ENCODE peak calls at places on chromosomes 6 and 20, in ten cellular contexts. One of them, this sample, is unnamed. For H3K4me1, the result is how much of the 10 kb centered on the place peaks cover.

GRCh38 chr6:1286972-1287600 is 24.8 kb upstream of the FOXQ1 start:
- DNase-seq in cardiac muscle cell: peak
- DNase-seq in uterus: no peak
- DNase-seq in mucosa of descending colon: peak
- DNase-seq in left lung: peak
- DNase-seq in pancreas: no peak
- DNase-seq in CD8-positive, alpha-beta T cell: no peak
- DNase-seq in CD8-positive, alpha-beta memory T cell: no peak
- DNase-seq in A549: peak
- DNase-seq in heart left ventricle: no peak
- DNase-seq in this sample: no peak

GRCh38 chr6:131027326-131027725 is 35.7 kb downstream of the EPB41L2 start:
- DNase-seq in CD8-positive, alpha-beta T cell: no peak
- DNase-seq in mucosa of descending colon: no peak
- DNase-seq in heart left ventricle: no peak
- DNase-seq in left lung: no peak
- DNase-seq in A549: no peak
- DNase-seq in uterus: no peak
- DNase-seq in cardiac muscle cell: no peak
- DNase-seq in CD8-positive, alpha-beta memory T cell: no peak
- DNase-seq in pancreas: no peak
- DNase-seq in this sample: no peak

GRCh38 chr6:37239950-37240713 is 17.4 kb upstream of the TBC1D22B start:
- DNase-seq in uterus: peak
- DNase-seq in A549: no peak
- DNase-seq in CD8-positive, alpha-beta T cell: peak
- DNase-seq in mucosa of descending colon: peak
- DNase-seq in pancreas: peak
- DNase-seq in cardiac muscle cell: peak
- DNase-seq in heart left ventricle: peak
- DNase-seq in CD8-positive, alpha-beta memory T cell: peak
- DNase-seq in left lung: peak
- DNase-seq in this sample: peak

GRCh38 chr20:539848-540247 is 3.7 kb downstream of the CSNK2A1 start:
- DNase-seq in cardiac muscle cell: peak
- DNase-seq in pancreas: peak
- DNase-seq in A549: no peak
- DNase-seq in CD8-positive, alpha-beta T cell: no peak
- DNase-seq in left lung: no peak
- DNase-seq in uterus: no peak
- DNase-seq in CD8-positive, alpha-beta memory T cell: no peak
- DNase-seq in heart left ventricle: no peak
- DNase-seq in mucosa of descending colon: no peak
- DNase-seq in this sample: peak

GRCh38 chr6:162251257-162251656 is 476.3 kb downstream of the PRKN start:
- DNase-seq in CD8-positive, alpha-beta memory T cell: no peak
- DNase-seq in mucosa of descending colon: no peak
- DNase-seq in A549: no peak
- DNase-seq in CD8-positive, alpha-beta T cell: no peak
- DNase-seq in pancreas: no peak
- DNase-seq in cardiac muscle cell: peak
- DNase-seq in uterus: no peak
- DNase-seq in left lung: no peak
- DNase-seq in heart left ventricle: no peak
- DNase-seq in this sample: no peak

GRCh38 chr6:44268095-44268628 is 2.1 kb upstream of the TMEM151B start:
- DNase-seq in uterus: peak
- DNase-seq in heart left ventricle: no peak
- DNase-seq in cardiac muscle cell: peak
- DNase-seq in CD8-positive, alpha-beta T cell: peak
- DNase-seq in CD8-positive, alpha-beta memory T cell: peak
- DNase-seq in mucosa of descending colon: peak
- DNase-seq in pancreas: no peak
- DNase-seq in left lung: no peak
- DNase-seq in A549: peak
- DNase-seq in this sample: no peak

GRCh38 chr20:19828233-19828632 is 70.2 kb downstream of the RIN2 start:
- DNase-seq in mucosa of descending colon: no peak
- DNase-seq in left lung: no peak
- DNase-seq in CD8-positive, alpha-beta memory T cell: no peak
- DNase-seq in cardiac muscle cell: no peak
- DNase-seq in pancreas: no peak
- DNase-seq in A549: peak
- DNase-seq in uterus: no peak
- DNase-seq in heart left ventricle: no peak
- DNase-seq in CD8-positive, alpha-beta T cell: no peak
- DNase-seq in this sample: no peak

GRCh38 chr6:1325471-1326309 is 13.8 kb downstream of the FOXQ1 start:
- DNase-seq in pancreas: no peak
- DNase-seq in CD8-positive, alpha-beta T cell: no peak
- DNase-seq in A549: peak
- DNase-seq in mucosa of descending colon: no peak
- DNase-seq in uterus: no peak
- DNase-seq in cardiac muscle cell: peak
- DNase-seq in left lung: no peak
- DNase-seq in heart left ventricle: no peak
- DNase-seq in CD8-positive, alpha-beta memory T cell: no peak
- DNase-seq in this sample: no peak

GRCh38 chr6:85810558-85810957 is 167.9 kb upstream of the SYNCRIP start:
- DNase-seq in CD8-positive, alpha-beta T cell: no peak
- DNase-seq in heart left ventricle: no peak
- DNase-seq in mucosa of descending colon: no peak
- DNase-seq in A549: no peak
- DNase-seq in CD8-positive, alpha-beta memory T cell: no peak
- DNase-seq in pancreas: no peak
- DNase-seq in cardiac muscle cell: no peak
- DNase-seq in left lung: no peak
- DNase-seq in uterus: no peak
- DNase-seq in this sample: no peak

GRCh38 chr20:889110-889509 is 27.0 kb downstream of the ANGPT4 start:
- DNase-seq in A549: no peak
- DNase-seq in left lung: no peak
- DNase-seq in cardiac muscle cell: no peak
- DNase-seq in CD8-positive, alpha-beta memory T cell: no peak
- DNase-seq in uterus: no peak
- DNase-seq in mucosa of descending colon: no peak
- DNase-seq in pancreas: no peak
- DNase-seq in heart left ventricle: no peak
- DNase-seq in CD8-positive, alpha-beta T cell: no peak
- DNase-seq in this sample: no peak

GRCh38 chr20:40323411-40323810 is 365.6 kb downstream of the MAFB start:
- DNase-seq in heart left ventricle: no peak
- DNase-seq in left lung: peak
- DNase-seq in A549: no peak
- DNase-seq in mucosa of descending colon: no peak
- DNase-seq in CD8-positive, alpha-beta T cell: no peak
- DNase-seq in CD8-positive, alpha-beta memory T cell: no peak
- DNase-seq in pancreas: no peak
- DNase-seq in uterus: no peak
- DNase-seq in cardiac muscle cell: no peak
- DNase-seq in this sample: no peak

GRCh38 chr6:46210294-46210693 is 39.5 kb upstream of the ENPP5 start:
- DNase-seq in CD8-positive, alpha-beta T cell: no peak
- DNase-seq in mucosa of descending colon: no peak
- DNase-seq in heart left ventricle: no peak
- DNase-seq in cardiac muscle cell: no peak
- DNase-seq in A549: no peak
- DNase-seq in CD8-positive, alpha-beta memory T cell: no peak
- DNase-seq in left lung: no peak
- DNase-seq in pancreas: no peak
- DNase-seq in uterus: no peak
- DNase-seq in this sample: no peak

DNA sequence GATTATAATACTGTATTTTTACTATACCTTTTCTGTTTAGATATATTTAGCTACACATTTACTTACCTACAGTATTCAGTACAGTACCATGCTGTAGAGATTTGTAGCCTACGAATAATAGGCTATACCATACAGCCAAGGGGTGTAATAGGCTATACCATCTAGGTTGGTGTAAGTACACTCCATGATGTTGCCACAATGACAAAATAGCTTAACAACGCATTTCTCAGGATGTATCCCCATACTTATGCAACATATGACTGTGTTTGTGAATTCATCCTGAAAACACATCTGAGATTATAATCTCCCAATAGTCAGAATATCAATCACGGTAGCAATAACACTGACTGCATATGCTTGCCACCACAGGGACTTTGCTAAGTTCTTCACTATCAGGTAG is 20.7 kb downstream of the B4GALT5 start:
- DNase-seq in mucosa of descending colon: peak
- DNase-seq in pancreas: no peak
- DNase-seq in A549: no peak
- DNase-seq in CD8-positive, alpha-beta memory T cell: no peak
- DNase-seq in uterus: no peak
- DNase-seq in heart left ventricle: no peak
- DNase-seq in left lung: no peak
- DNase-seq in cardiac muscle cell: no peak
- DNase-seq in CD8-positive, alpha-beta T cell: no peak
- DNase-seq in this sample: no peak
- H3K4me1 ChIP-seq in mucosa of descending colon: under half
- H3K4me1 ChIP-seq in pancreas: half or more
- H3K4me1 ChIP-seq in A549: half or more
- H3K4me1 ChIP-seq in CD8-positive, alpha-beta memory T cell: under half
- H3K4me1 ChIP-seq in uterus: under half
- H3K4me1 ChIP-seq in heart left ventricle: half or more
- H3K4me1 ChIP-seq in left lung: half or more
- H3K4me1 ChIP-seq in cardiac muscle cell: under half
- H3K4me1 ChIP-seq in CD8-positive, alpha-beta T cell: under half
- H3K4me1 ChIP-seq in this sample: under half

GRCh38 chr20:25586877-25587276 is 1.5 kb upstream of the NINL start:
- DNase-seq in A549: no peak
- DNase-seq in uterus: no peak
- DNase-seq in CD8-positive, alpha-beta memory T cell: no peak
- DNase-seq in pancreas: no peak
- DNase-seq in CD8-positive, alpha-beta T cell: no peak
- DNase-seq in left lung: no peak
- DNase-seq in cardiac muscle cell: no peak
- DNase-seq in mucosa of descending colon: no peak
- DNase-seq in heart left ventricle: no peak
- DNase-seq in this sample: no peak

GRCh38 chr20:25584905-25585704 is at the start of gene NINL:
- DNase-seq in heart left ventricle: peak
- DNase-seq in mucosa of descending colon: peak
- DNase-seq in cardiac muscle cell: peak
- DNase-seq in CD8-positive, alpha-beta T cell: peak
- DNase-seq in CD8-positive, alpha-beta memory T cell: peak
- DNase-seq in uterus: peak
- DNase-seq in A549: peak
- DNase-seq in pancreas: peak
- DNase-seq in left lung: peak
- DNase-seq in this sample: peak

GRCh38 chr20:25588491-25588890 is 3.2 kb upstream of the NINL start:
- DNase-seq in mucosa of descending colon: no peak
- DNase-seq in pancreas: no peak
- DNase-seq in A549: no peak
- DNase-seq in cardiac muscle cell: no peak
- DNase-seq in left lung: no peak
- DNase-seq in CD8-positive, alpha-beta T cell: no peak
- DNase-seq in heart left ventricle: no peak
- DNase-seq in CD8-positive, alpha-beta memory T cell: no peak
- DNase-seq in uterus: no peak
- DNase-seq in this sample: no peak

GRCh38 chr20:25587536-25587935 is 2.2 kb upstream of the NINL start:
- DNase-seq in cardiac muscle cell: no peak
- DNase-seq in CD8-positive, alpha-beta T cell: no peak
- DNase-seq in left lung: no peak
- DNase-seq in CD8-positive, alpha-beta memory T cell: no peak
- DNase-seq in mucosa of descending colon: no peak
- DNase-seq in heart left ventricle: no peak
- DNase-seq in uterus: no peak
- DNase-seq in pancreas: no peak
- DNase-seq in A549: no peak
- DNase-seq in this sample: no peak
- H3K4me1 ChIP-seq in cardiac muscle cell: under half
- H3K4me1 ChIP-seq in CD8-positive, alpha-beta T cell: under half
- H3K4me1 ChIP-seq in left lung: under half
- H3K4me1 ChIP-seq in CD8-positive, alpha-beta memory T cell: under half
- H3K4me1 ChIP-seq in mucosa of descending colon: under half
- H3K4me1 ChIP-seq in heart left ventricle: under half
- H3K4me1 ChIP-seq in uterus: under half
- H3K4me1 ChIP-seq in pancreas: under half
- H3K4me1 ChIP-seq in A549: under half
- H3K4me1 ChIP-seq in this sample: under half

GRCh38 chr6:14263881-14264424 is 146.4 kb downstream of the CD83 start:
- DNase-seq in pancreas: no peak
- DNase-seq in CD8-positive, alpha-beta memory T cell: no peak
- DNase-seq in heart left ventricle: no peak
- DNase-seq in cardiac muscle cell: no peak
- DNase-seq in A549: no peak
- DNase-seq in CD8-positive, alpha-beta T cell: no peak
- DNase-seq in mucosa of descending colon: no peak
- DNase-seq in uterus: no peak
- DNase-seq in left lung: no peak
- DNase-seq in this sample: no peak
- H3K4me1 ChIP-seq in pancreas: under half
- H3K4me1 ChIP-seq in CD8-positive, alpha-beta memory T cell: under half
- H3K4me1 ChIP-seq in heart left ventricle: under half
- H3K4me1 ChIP-seq in cardiac muscle cell: under half
- H3K4me1 ChIP-seq in A549: under half
- H3K4me1 ChIP-seq in CD8-positive, alpha-beta T cell: under half
- H3K4me1 ChIP-seq in mucosa of descending colon: under half
- H3K4me1 ChIP-seq in uterus: under half
- H3K4me1 ChIP-seq in left lung: under half
- H3K4me1 ChIP-seq in this sample: under half

GRCh38 chr6:151376440-151376839 is 14.9 kb downstream of the ZBTB2 start:
- DNase-seq in CD8-positive, alpha-beta memory T cell: no peak
- DNase-seq in heart left ventricle: no peak
- DNase-seq in left lung: no peak
- DNase-seq in mucosa of descending colon: no peak
- DNase-seq in uterus: no peak
- DNase-seq in cardiac muscle cell: no peak
- DNase-seq in CD8-positive, alpha-beta T cell: no peak
- DNase-seq in A549: no peak
- DNase-seq in pancreas: no peak
- DNase-seq in this sample: no peak

GRCh38 chr6:151380848-151381205 is 10.5 kb downstream of the ZBTB2 start:
- DNase-seq in CD8-positive, alpha-beta memory T cell: no peak
- DNase-seq in pancreas: no peak
- DNase-seq in heart left ventricle: no peak
- DNase-seq in A549: no peak
- DNase-seq in CD8-positive, alpha-beta T cell: no peak
- DNase-seq in cardiac muscle cell: no peak
- DNase-seq in left lung: no peak
- DNase-seq in uterus: no peak
- DNase-seq in mucosa of descending colon: no peak
- DNase-seq in this sample: no peak

GRCh38 chr6:151381722-151382121 is 9.6 kb downstream of the ZBTB2 start:
- DNase-seq in pancreas: no peak
- DNase-seq in A549: no peak
- DNase-seq in mucosa of descending colon: no peak
- DNase-seq in CD8-positive, alpha-beta memory T cell: no peak
- DNase-seq in uterus: no peak
- DNase-seq in CD8-positive, alpha-beta T cell: no peak
- DNase-seq in heart left ventricle: no peak
- DNase-seq in left lung: no peak
- DNase-seq in cardiac muscle cell: no peak
- DNase-seq in this sample: no peak

GRCh38 chr6:151377095-151377494 is 14.3 kb downstream of the ZBTB2 start:
- DNase-seq in pancreas: no peak
- DNase-seq in heart left ventricle: no peak
- DNase-seq in left lung: no peak
- DNase-seq in CD8-positive, alpha-beta T cell: no peak
- DNase-seq in CD8-positive, alpha-beta memory T cell: no peak
- DNase-seq in mucosa of descending colon: no peak
- DNase-seq in cardiac muscle cell: no peak
- DNase-seq in uterus: no peak
- DNase-seq in A549: no peak
- DNase-seq in this sample: no peak

GRCh38 chr6:151379933-151380847 is 11.2 kb downstream of the ZBTB2 start:
- DNase-seq in mucosa of descending colon: no peak
- DNase-seq in heart left ventricle: no peak
- DNase-seq in cardiac muscle cell: no peak
- DNase-seq in uterus: no peak
- DNase-seq in CD8-positive, alpha-beta memory T cell: no peak
- DNase-seq in A549: no peak
- DNase-seq in left lung: no peak
- DNase-seq in pancreas: no peak
- DNase-seq in CD8-positive, alpha-beta T cell: no peak
- DNase-seq in this sample: no peak
- H3K4me1 ChIP-seq in mucosa of descending colon: under half
- H3K4me1 ChIP-seq in heart left ventricle: under half
- H3K4me1 ChIP-seq in cardiac muscle cell: under half
- H3K4me1 ChIP-seq in uterus: under half
- H3K4me1 ChIP-seq in CD8-positive, alpha-beta memory T cell: half or more
- H3K4me1 ChIP-seq in A549: under half
- H3K4me1 ChIP-seq in left lung: under half
- H3K4me1 ChIP-seq in pancreas: under half
- H3K4me1 ChIP-seq in CD8-positive, alpha-beta T cell: half or more
- H3K4me1 ChIP-seq in this sample: under half